ENCODE peak calls at places on chromosomes 7 and 10, in ten cellular contexts. M, P, O, T, R, D, A, Q, W and V are unnamed samples.

GRCh38 chr7:135386181-135386580 is 123.7 kb downstream of the CNOT4 start:
- DNase-seq in D (no peak), T (no peak), P (no peak), Q (no peak), O (no peak), R (no peak), M (no peak), A (no peak), W (no peak), V (no peak)

GRCh38 chr10:27643296-27643695 is 102.3 kb downstream of the MKX start:
- DNase-seq in W (no peak), O (no peak), D (no peak), P (no peak), M (no peak), A (no peak), Q (no peak), T (no peak), R (no peak), V (no peak)

GRCh38 chr7:45685619-45686240 is 111.6 kb downstream of the ADCY1 start:
- DNase-seq in R (no peak), D (peak), O (no peak), T (peak), A (no peak), Q (no peak), P (peak), W (no peak), M (peak), V (no peak)

GRCh38 chr10:100890696-100891271 is 22.0 kb upstream of the SLF2 start:
- DNase-seq in M (no peak), W (no peak), Q (peak), R (no peak), D (no peak), A (no peak), T (no peak), P (no peak), O (peak), V (peak)

GRCh38 chr10:104328916-104329710 is 9.2 kb downstream of the ITPRIP start:
- DNase-seq in A (peak), D (peak), O (peak), T (no peak), P (peak), W (peak), M (peak), R (peak), Q (peak), V (no peak)

GRCh38 chr7:47383064-47383463 is 198.8 kb downstream of the TNS3 start:
- DNase-seq in Q (no peak), T (no peak), A (no peak), M (peak), D (no peak), O (peak), P (no peak), W (no peak), R (no peak), V (no peak)

GRCh38 chr7:134724606-134725005 is 54.8 kb upstream of the CALD1 start:
- DNase-seq in O (no peak), W (no peak), P (no peak), M (no peak), Q (peak), D (no peak), T (no peak), R (no peak), A (no peak), V (no peak)

GRCh38 chr10:75295901-75296441 is 60.2 kb upstream of the COMTD1 start:
- DNase-seq in M (no peak), T (no peak), P (no peak), D (no peak), O (peak), R (no peak), Q (no peak), W (no peak), A (peak), V (no peak)

GRCh38 chr7:78510580-78511188 is 712.1 kb downstream of the PHTF2 start:
- DNase-seq in A (no peak), O (no peak), T (no peak), R (no peak), M (no peak), D (no peak), P (no peak), Q (peak), W (no peak), V (peak)

GRCh38 chr7:13540429-13540828 is 449.0 kb downstream of the ETV1 start:
- DNase-seq in W (no peak), A (no peak), P (no peak), T (no peak), M (no peak), O (no peak), R (no peak), D (no peak), Q (no peak), V (no peak)

GRCh38 chr7:37510043-37510634 is 61.5 kb upstream of the ELMO1 start:
- DNase-seq in W (no peak), A (no peak), P (no peak), R (no peak), M (no peak), O (no peak), Q (no peak), T (no peak), D (no peak), V (no peak)

GRCh38 chr7:54841772-54842707 is 83.0 kb upstream of the SEC61G start:
- DNase-seq in W (no peak), T (no peak), P (no peak), M (peak), O (no peak), A (no peak), R (peak), Q (peak), D (no peak), V (peak)

GRCh38 chr10:78579995-78580394 is 488.8 kb upstream of the ZMIZ1 start:
- DNase-seq in M (no peak), R (peak), Q (no peak), O (peak), T (peak), P (no peak), D (no peak), A (peak), W (peak), V (peak)

GRCh38 chr10:14838582-14839304 is 637 bp downstream of the HSPA14 start:
- DNase-seq in R (peak), Q (peak), D (no peak), A (peak), T (no peak), O (peak), M (peak), W (peak), P (no peak), V (peak)

GRCh38 chr7:51278797-51279196 is 37.8 kb downstream of the COBL start:
- DNase-seq in R (no peak), A (no peak), Q (no peak), O (no peak), P (no peak), T (no peak), W (no peak), D (no peak), M (no peak), V (no peak)

GRCh38 chr7:114293289-114294012 is 121.2 kb upstream of the FOXP2 start:
- DNase-seq in O (no peak), D (no peak), A (no peak), T (no peak), M (no peak), W (no peak), R (no peak), Q (no peak), P (no peak), V (no peak)

GRCh38 chr7:134829381-134829986 is 50.0 kb downstream of the CALD1 start:
- DNase-seq in Q (no peak), M (no peak), P (no peak), O (no peak), T (no peak), A (no peak), D (no peak), W (no peak), R (no peak), V (no peak)

GRCh38 chr7:130069179-130069977 is 956 bp upstream of the KLHDC10 start:
- DNase-seq in D (no peak), O (no peak), T (no peak), A (no peak), R (no peak), W (no peak), Q (no peak), M (no peak), P (no peak), V (peak)

GRCh38 chr10:37700886-37701780 is 156.3 kb downstream of the ZNF248 start:
- DNase-seq in T (no peak), M (no peak), W (no peak), P (peak), D (peak), R (no peak), A (no peak), O (peak), Q (no peak), V (no peak)

GRCh38 chr10:126224967-126225671 is 163.2 kb downstream of the ADAM12 start:
- DNase-seq in R (no peak), T (no peak), D (no peak), Q (no peak), A (no peak), W (no peak), P (no peak), M (no peak), O (no peak), V (no peak)

GRCh38 chr7:152674860-152675760 is 831 bp downstream of the XRCC2 start:
- DNase-seq in O (no peak), M (no peak), P (no peak), W (no peak), A (no peak), Q (peak), D (no peak), T (no peak), R (no peak), V (peak)

GRCh38 chr7:84194484-84195260 is at the start of gene SEMA3A:
- DNase-seq in Q (peak), D (no peak), O (no peak), P (no peak), R (no peak), T (peak), W (no peak), A (peak), M (peak), V (no peak)

GRCh38 chr7:71752171-71752935 is 620.4 kb downstream of the GALNT17 start:
- DNase-seq in M (no peak), T (no peak), R (no peak), A (no peak), O (peak), W (no peak), Q (peak), P (no peak), D (peak), V (peak)

GRCh38 chr10:49187044-49187484 is 1.1 kb downstream of the TMEM273 start:
- DNase-seq in A (no peak), O (peak), T (no peak), Q (no peak), M (peak), W (no peak), D (peak), P (no peak), R (no peak), V (no peak)

GRCh38 chr7:133712544-133712943 is 414.6 kb upstream of the LRGUK start:
- DNase-seq in Q (no peak), D (no peak), A (no peak), O (no peak), P (no peak), R (no peak), T (no peak), M (no peak), W (no peak), V (no peak)

GRCh38 chr7:37495574-37496184 is 47.0 kb upstream of the ELMO1 start:
- DNase-seq in M (no peak), Q (peak), A (no peak), T (peak), O (no peak), P (no peak), W (no peak), D (no peak), R (no peak), V (no peak)

GRCh38 chr7:118111347-118111746 is 72.6 kb upstream of the LSM8 start:
- DNase-seq in P (no peak), O (no peak), T (no peak), W (no peak), A (no peak), M (no peak), Q (no peak), D (no peak), R (no peak), V (no peak)

GRCh38 chr7:116434820-116435341 is 64.7 kb upstream of the CAV2 start:
- DNase-seq in M (no peak), R (no peak), A (no peak), P (no peak), O (no peak), Q (no peak), W (no peak), D (no peak), T (no peak), V (no peak)

GRCh38 chr7:13336227-13336626 is 648.8 kb downstream of the ARL4A start:
- DNase-seq in P (no peak), A (no peak), O (no peak), M (no peak), R (no peak), T (no peak), D (no peak), W (no peak), Q (no peak), V (no peak)

GRCh38 chr10:588246-589165 is 101.0 kb downstream of the DIP2C start:
- DNase-seq in D (no peak), M (no peak), A (no peak), P (no peak), W (no peak), T (no peak), O (peak), R (no peak), Q (no peak), V (no peak)

GRCh38 chr7:44978511-44979366 is at the start of gene MYO1G:
- DNase-seq in O (no peak), M (peak), P (no peak), A (no peak), T (no peak), D (peak), W (no peak), R (no peak), Q (no peak), V (peak)

GRCh38 chr7:34751725-34752643 is 94.0 kb downstream of the NPSR1 start:
- DNase-seq in O (no peak), D (no peak), Q (no peak), M (no peak), T (no peak), W (no peak), P (no peak), A (no peak), R (no peak), V (no peak)

GRCh38 chr10:67779455-67780205 is 58.4 kb downstream of the DNAJC12 start:
- DNase-seq in T (peak), O (no peak), Q (peak), R (peak), P (no peak), A (peak), D (no peak), M (peak), W (no peak), V (no peak)

GRCh38 chr10:3217301-3217700 is 44.7 kb upstream of the PITRM1 start:
- DNase-seq in D (no peak), P (no peak), A (no peak), M (no peak), T (no peak), Q (no peak), W (no peak), R (no peak), O (no peak), V (no peak)

GRCh38 chr7:84384417-84384816 is 189.8 kb upstream of the SEMA3A start:
- DNase-seq in M (no peak), T (no peak), O (no peak), Q (no peak), R (no peak), D (no peak), W (no peak), P (no peak), A (no peak), V (no peak)

GRCh38 chr7:48337012-48337621 is 165.9 kb downstream of the ABCA13 start:
- DNase-seq in Q (peak), M (no peak), A (no peak), T (peak), R (no peak), O (no peak), D (no peak), P (no peak), W (no peak), V (no peak)

GRCh38 chr10:70843776-70844489 is 28.2 kb downstream of the SGPL1 start:
- DNase-seq in W (no peak), O (no peak), M (no peak), R (no peak), P (no peak), D (no peak), T (no peak), A (no peak), Q (no peak), V (no peak)

GRCh38 chr7:11831383-11831726 is 643 bp downstream of the THSD7A start:
- DNase-seq in D (no peak), W (no peak), P (no peak), M (no peak), R (no peak), Q (no peak), A (no peak), T (no peak), O (no peak), V (no peak)

GRCh38 chr7:11830582-11831382 is 1.2 kb downstream of the THSD7A start:
- DNase-seq in D (no peak), W (no peak), P (no peak), O (no peak), T (no peak), Q (no peak), M (no peak), A (no peak), R (no peak), V (no peak)

GRCh38 chr7:11833431-11833830 is 1.4 kb upstream of the THSD7A start:
- DNase-seq in O (no peak), D (no peak), P (no peak), M (no peak), A (no peak), R (no peak), Q (no peak), T (no peak), W (no peak), V (no peak)

GRCh38 chr7:11830004-11830403 is 2.0 kb downstream of the THSD7A start:
- DNase-seq in D (no peak), R (no peak), W (no peak), T (no peak), P (no peak), A (no peak), M (no peak), O (no peak), Q (no peak), V (no peak)

GRCh38 chr7:11831727-11832495 is at the start of gene THSD7A:
- DNase-seq in O (peak), R (peak), D (peak), W (peak), Q (peak), A (peak), P (no peak), M (peak), T (no peak), V (peak)
- H3K4me3 ChIP-seq in O (peak), R (peak), D (peak), W (peak), Q (peak), A (peak), P (peak), M (peak), T (peak), V (peak)

DNA sequence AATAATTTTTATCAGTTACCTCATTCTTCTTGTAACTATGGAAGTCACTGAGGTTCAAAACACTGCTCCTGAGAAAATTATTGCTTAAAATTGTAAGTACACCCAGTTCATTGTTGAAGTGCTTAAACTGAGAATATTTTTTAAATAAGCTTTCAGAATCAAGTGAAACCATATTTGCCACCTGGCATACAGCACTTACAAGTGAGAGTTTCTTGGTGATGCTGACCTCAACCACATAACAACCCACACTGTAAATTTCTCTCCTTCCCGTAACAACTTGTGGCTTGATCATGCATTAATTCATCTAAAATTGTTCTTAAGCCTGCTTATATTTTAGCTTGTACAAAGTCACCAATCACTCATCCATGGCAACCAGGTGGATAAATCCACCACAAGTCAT is 34.0 kb downstream of the IMMP2L start:
- DNase-seq in W (no peak), P (no peak), Q (no peak), O (no peak), D (no peak), M (no peak), R (no peak), T (no peak), A (no peak), V (no peak)
- TF ChIP-seq POLR2A in W (no peak), P (no peak), Q (no peak), O (no peak), D (no peak), M (no peak), R (no peak), T (no peak), A (no peak), V (no peak)

GRCh38 chr10:131568866-131569265 is 257.3 kb upstream of the TCERG1L start:
- DNase-seq in D (no peak), O (peak), Q (no peak), P (peak), A (no peak), M (peak), W (no peak), T (no peak), R (no peak), V (no peak)

GRCh38 chr10:131571845-131572244 is 260.3 kb upstream of the TCERG1L start:
- DNase-seq in T (no peak), D (no peak), M (peak), R (no peak), W (no peak), A (no peak), P (peak), O (peak), Q (no peak), V (no peak)

GRCh38 chr10:131570716-131571307 is 259.3 kb upstream of the TCERG1L start:
- DNase-seq in P (peak), O (peak), A (no peak), Q (no peak), R (no peak), T (no peak), M (peak), W (no peak), D (no peak), V (no peak)

GRCh38 chr10:131571346-131571745 is 259.8 kb upstream of the TCERG1L start:
- DNase-seq in D (no peak), R (no peak), M (peak), O (peak), T (no peak), W (no peak), P (peak), A (no peak), Q (no peak), V (no peak)

DNA sequence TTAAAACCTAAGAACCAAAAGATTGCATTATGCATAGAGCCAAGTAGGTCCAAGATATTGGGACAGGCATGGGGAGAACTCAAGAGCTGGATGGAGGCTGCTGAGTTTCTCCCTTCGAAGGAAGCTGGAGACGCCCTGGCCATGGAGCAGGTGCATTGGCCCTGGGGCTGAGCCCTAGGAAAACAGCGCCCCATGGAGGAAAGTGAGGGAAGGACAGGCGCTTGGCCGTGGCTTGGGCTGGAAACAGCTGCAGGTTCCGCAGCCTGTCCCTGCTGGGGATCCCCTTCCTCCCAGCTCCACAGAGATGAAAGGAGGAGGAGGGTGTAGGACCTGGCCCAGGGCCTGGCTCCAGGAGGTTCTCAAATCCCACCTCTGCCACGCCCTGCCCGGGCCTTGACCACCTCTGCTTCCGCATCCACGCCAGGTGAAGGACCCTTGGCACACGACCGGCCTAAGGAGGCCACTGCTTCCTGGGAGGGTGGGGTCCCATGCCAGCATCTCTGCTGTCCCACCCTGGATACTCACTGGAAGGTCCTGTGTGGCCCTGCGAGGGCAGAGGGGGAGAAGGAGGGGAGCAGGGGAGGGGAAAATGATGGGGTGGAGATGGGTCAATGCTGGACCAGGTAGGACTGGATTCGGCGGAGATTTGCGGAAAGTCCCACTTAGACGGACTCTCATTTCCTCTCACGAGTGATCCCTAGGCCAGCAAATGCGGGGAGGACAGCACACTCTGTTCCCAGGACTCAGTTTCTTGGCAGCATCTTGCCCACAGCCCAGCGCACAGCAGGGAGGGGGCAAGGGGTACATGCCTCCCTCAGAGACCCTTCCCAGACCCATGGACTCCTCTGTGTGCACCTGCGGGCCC is 258.6 kb upstream of the TCERG1L start:
- DNase-seq in M (peak), R (no peak), O (peak), W (no peak), A (no peak), D (peak), P (peak), Q (no peak), T (no peak), V (peak)
- TF ChIP-seq CTCF in M (no peak), R (no peak), O (no peak), W (no peak), A (no peak), D (no peak), P (no peak), Q (no peak), T (no peak), V (peak)

GRCh38 chr7:64947252-64948000 is 43.4 kb downstream of the ZNF117 start:
- DNase-seq in W (no peak), P (no peak), M (no peak), Q (no peak), D (no peak), A (no peak), O (peak), R (no peak), T (no peak), V (peak)
- H3K4me3 ChIP-seq in W (peak), P (peak), M (peak), Q (no peak), D (peak), A (no peak), O (peak), R (no peak), T (peak), V (peak)